ENCODE peak calls at places on chromosomes 2 and 18, in five cellular contexts. One of them, this sample, is unnamed.

GRCh38 chr2:239654266-239654665 is 253.4 kb upstream of the HDAC4 start:
- DNase-seq in heart right ventricle: no peak
- DNase-seq in A549: no peak
- DNase-seq in lower lobe of right lung: no peak
- DNase-seq in CD8-positive, alpha-beta memory T cell: no peak
- DNase-seq in this sample: no peak

GRCh38 chr2:24438106-24438505 is 52.9 kb upstream of the NCOA1 start:
- DNase-seq in heart right ventricle: no peak
- DNase-seq in A549: no peak
- DNase-seq in lower lobe of right lung: no peak
- DNase-seq in CD8-positive, alpha-beta memory T cell: no peak
- DNase-seq in this sample: no peak

GRCh38 chr2:73825408-73825807 is 3.4 kb upstream of the STAMBP start:
- DNase-seq in heart right ventricle: no peak
- DNase-seq in A549: no peak
- DNase-seq in lower lobe of right lung: no peak
- DNase-seq in CD8-positive, alpha-beta memory T cell: no peak
- DNase-seq in this sample: no peak

GRCh38 chr2:237827421-237827987 is 28.9 kb downstream of the RBM44 start:
- DNase-seq in heart right ventricle: no peak
- DNase-seq in A549: no peak
- DNase-seq in lower lobe of right lung: no peak
- DNase-seq in CD8-positive, alpha-beta memory T cell: no peak
- DNase-seq in this sample: no peak

GRCh38 chr2:172090044-172090946 is 5.0 kb downstream of the DLX1 start:
- DNase-seq in heart right ventricle: peak; percentile 8
- DNase-seq in A549: no peak
- DNase-seq in lower lobe of right lung: peak; percentile 41
- DNase-seq in CD8-positive, alpha-beta memory T cell: no peak
- DNase-seq in this sample: no peak

GRCh38 chr18:62682396-62682795 is 32.9 kb upstream of the PHLPP1 start:
- DNase-seq in heart right ventricle: no peak
- DNase-seq in A549: no peak
- DNase-seq in lower lobe of right lung: no peak
- DNase-seq in CD8-positive, alpha-beta memory T cell: no peak
- DNase-seq in this sample: no peak

GRCh38 chr2:96109931-96110511 is 6.3 kb downstream of the ADRA2B start:
- DNase-seq in heart right ventricle: no peak
- DNase-seq in A549: no peak
- DNase-seq in lower lobe of right lung: peak; percentile 22
- DNase-seq in CD8-positive, alpha-beta memory T cell: no peak
- DNase-seq in this sample: no peak

GRCh38 chr2:28747714-28748113 is 3.9 kb upstream of the PPP1CB start:
- DNase-seq in heart right ventricle: no peak
- DNase-seq in A549: no peak
- DNase-seq in lower lobe of right lung: no peak
- DNase-seq in CD8-positive, alpha-beta memory T cell: no peak
- DNase-seq in this sample: no peak

GRCh38 chr2:168114021-168114420 is 133.4 kb downstream of the STK39 start:
- DNase-seq in heart right ventricle: no peak
- DNase-seq in A549: no peak
- DNase-seq in lower lobe of right lung: no peak
- DNase-seq in CD8-positive, alpha-beta memory T cell: no peak
- DNase-seq in this sample: no peak

GRCh38 chr2:221388891-221389290 is 183.2 kb downstream of the EPHA4 start:
- DNase-seq in heart right ventricle: no peak
- DNase-seq in A549: no peak
- DNase-seq in lower lobe of right lung: no peak
- DNase-seq in CD8-positive, alpha-beta memory T cell: no peak
- DNase-seq in this sample: no peak

GRCh38 chr2:3319134-3319533 is 58.5 kb downstream of the EIPR1 start:
- DNase-seq in heart right ventricle: no peak
- DNase-seq in A549: no peak
- DNase-seq in lower lobe of right lung: peak; percentile 28
- DNase-seq in CD8-positive, alpha-beta memory T cell: no peak
- DNase-seq in this sample: no peak

GRCh38 chr2:155368934-155369333 is 670.4 kb downstream of the KCNJ3 start:
- DNase-seq in heart right ventricle: no peak
- DNase-seq in A549: peak; percentile 19
- DNase-seq in lower lobe of right lung: no peak
- DNase-seq in CD8-positive, alpha-beta memory T cell: no peak
- DNase-seq in this sample: no peak

GRCh38 chr2:213224366-213224765 is 59.9 kb upstream of the SPAG16 start:
- DNase-seq in heart right ventricle: no peak
- DNase-seq in A549: no peak
- DNase-seq in lower lobe of right lung: no peak
- DNase-seq in CD8-positive, alpha-beta memory T cell: no peak
- DNase-seq in this sample: no peak

GRCh38 chr2:178238144-178238521 is 43.8 kb downstream of the OSBPL6 start:
- DNase-seq in heart right ventricle: no peak
- DNase-seq in A549: peak; percentile 20
- DNase-seq in lower lobe of right lung: no peak
- DNase-seq in CD8-positive, alpha-beta memory T cell: no peak
- DNase-seq in this sample: no peak

GRCh38 chr18:42141439-42141838 is 186.4 kb downstream of the PIK3C3 start:
- DNase-seq in heart right ventricle: no peak
- DNase-seq in A549: peak; percentile 9
- DNase-seq in lower lobe of right lung: no peak
- DNase-seq in CD8-positive, alpha-beta memory T cell: no peak
- DNase-seq in this sample: no peak

GRCh38 chr2:238954841-238955521 is 107.1 kb downstream of the TWIST2 start:
- DNase-seq in heart right ventricle: no peak
- DNase-seq in A549: no peak
- DNase-seq in lower lobe of right lung: no peak
- DNase-seq in CD8-positive, alpha-beta memory T cell: no peak
- DNase-seq in this sample: no peak

GRCh38 chr2:25505630-25506029 is 163.9 kb upstream of the DNMT3A start:
- DNase-seq in heart right ventricle: no peak
- DNase-seq in A549: no peak
- DNase-seq in lower lobe of right lung: no peak
- DNase-seq in CD8-positive, alpha-beta memory T cell: no peak
- DNase-seq in this sample: no peak

GRCh38 chr2:6580982-6581381 is 284.7 kb downstream of the CMPK2 start:
- DNase-seq in heart right ventricle: no peak
- DNase-seq in A549: no peak
- DNase-seq in lower lobe of right lung: no peak
- DNase-seq in CD8-positive, alpha-beta memory T cell: no peak
- DNase-seq in this sample: no peak

GRCh38 chr2:233105930-233106329 is 45.8 kb downstream of the INPP5D start:
- DNase-seq in heart right ventricle: no peak
- DNase-seq in A549: no peak
- DNase-seq in lower lobe of right lung: no peak
- DNase-seq in CD8-positive, alpha-beta memory T cell: no peak
- DNase-seq in this sample: no peak
- H3K27ac ChIP-seq in heart right ventricle: no peak overlapping the region
- H3K27ac ChIP-seq in A549: no peak overlapping the region
- H3K27ac ChIP-seq in lower lobe of right lung: no peak overlapping the region
- H3K27ac ChIP-seq in CD8-positive, alpha-beta memory T cell: no peak overlapping the region
- H3K27ac ChIP-seq in this sample: no peak overlapping the region

GRCh38 chr2:53998834-53999233 is 28.0 kb upstream of the PSME4 start:
- DNase-seq in heart right ventricle: no peak
- DNase-seq in A549: no peak
- DNase-seq in lower lobe of right lung: no peak
- DNase-seq in CD8-positive, alpha-beta memory T cell: no peak
- DNase-seq in this sample: no peak

GRCh38 chr2:54000122-54000521 is 29.3 kb upstream of the PSME4 start:
- DNase-seq in heart right ventricle: no peak
- DNase-seq in A549: no peak
- DNase-seq in lower lobe of right lung: no peak
- DNase-seq in CD8-positive, alpha-beta memory T cell: no peak
- DNase-seq in this sample: no peak

GRCh38 chr2:53991948-53992347 is 21.2 kb upstream of the PSME4 start:
- DNase-seq in heart right ventricle: no peak
- DNase-seq in A549: no peak
- DNase-seq in lower lobe of right lung: no peak
- DNase-seq in CD8-positive, alpha-beta memory T cell: no peak
- DNase-seq in this sample: no peak

GRCh38 chr2:54000524-54000923 is 29.7 kb upstream of the PSME4 start:
- DNase-seq in heart right ventricle: no peak
- DNase-seq in A549: no peak
- DNase-seq in lower lobe of right lung: no peak
- DNase-seq in CD8-positive, alpha-beta memory T cell: no peak
- DNase-seq in this sample: no peak

DNA sequence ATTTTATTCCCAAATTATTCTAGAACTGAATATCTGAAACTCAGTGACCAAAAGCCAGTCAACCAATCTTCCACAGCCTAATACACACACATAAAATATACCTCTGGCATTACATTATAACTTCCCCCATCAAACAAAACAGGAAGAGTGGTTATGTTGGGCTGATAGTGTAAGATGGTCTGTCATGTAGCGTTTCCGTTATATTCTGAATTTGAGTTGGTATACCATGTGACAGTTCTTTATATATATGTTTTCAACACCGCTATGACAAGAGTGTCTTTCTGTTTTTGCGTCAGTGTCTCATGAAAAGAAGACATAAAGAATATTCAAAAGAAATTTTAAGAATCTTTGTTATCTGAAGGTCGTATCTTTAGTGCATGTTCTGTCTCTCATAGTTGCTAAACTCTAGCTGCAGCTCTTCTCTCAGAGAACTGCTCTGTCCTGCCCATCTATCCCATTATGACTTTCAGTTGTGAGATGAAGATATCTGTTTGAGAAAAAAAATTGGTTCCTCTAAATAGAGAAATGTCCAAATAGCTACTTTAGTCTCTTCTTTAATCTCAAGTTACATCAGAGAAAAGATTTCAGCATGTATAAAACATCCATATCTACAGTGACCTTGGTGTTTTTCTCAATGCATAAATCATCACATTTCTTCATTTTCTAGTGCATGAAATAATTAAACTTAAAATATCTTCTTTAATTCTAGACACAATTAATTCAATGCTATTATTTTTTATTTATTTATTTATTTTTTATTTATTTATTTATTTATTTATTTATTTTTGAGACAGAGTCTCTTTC is 24.1 kb upstream of the PSME4 start:
- DNase-seq in heart right ventricle: no peak
- DNase-seq in A549: no peak
- DNase-seq in lower lobe of right lung: no peak
- DNase-seq in CD8-positive, alpha-beta memory T cell: no peak
- DNase-seq in this sample: no peak
- H3K27ac ChIP-seq in heart right ventricle: no peak overlapping the region
- H3K27ac ChIP-seq in A549: no peak overlapping the region
- H3K27ac ChIP-seq in lower lobe of right lung: no peak overlapping the region
- H3K27ac ChIP-seq in CD8-positive, alpha-beta memory T cell: peak overlapping the region; percentile 62
- H3K27ac ChIP-seq in this sample: no peak overlapping the region

GRCh38 chr2:47014564-47015051 is 99.0 kb upstream of the MCFD2 start:
- DNase-seq in heart right ventricle: no peak
- DNase-seq in A549: no peak
- DNase-seq in lower lobe of right lung: no peak
- DNase-seq in CD8-positive, alpha-beta memory T cell: no peak
- DNase-seq in this sample: no peak
- H3K27ac ChIP-seq in heart right ventricle: no peak overlapping the region
- H3K27ac ChIP-seq in A549: peak overlapping the region; percentile 78
- H3K27ac ChIP-seq in lower lobe of right lung: no peak overlapping the region
- H3K27ac ChIP-seq in CD8-positive, alpha-beta memory T cell: no peak overlapping the region
- H3K27ac ChIP-seq in this sample: peak overlapping the region; percentile 75

GRCh38 chr2:11713815-11714214 is 32.6 kb upstream of the LPIN1 start:
- DNase-seq in heart right ventricle: no peak
- DNase-seq in A549: no peak
- DNase-seq in lower lobe of right lung: no peak
- DNase-seq in CD8-positive, alpha-beta memory T cell: no peak
- DNase-seq in this sample: no peak

GRCh38 chr2:11715987-11716652 is 30.3 kb upstream of the LPIN1 start:
- DNase-seq in heart right ventricle: no peak
- DNase-seq in A549: no peak
- DNase-seq in lower lobe of right lung: no peak
- DNase-seq in CD8-positive, alpha-beta memory T cell: no peak
- DNase-seq in this sample: no peak

GRCh38 chr2:11717623-11718022 is 28.8 kb upstream of the LPIN1 start:
- DNase-seq in heart right ventricle: no peak
- DNase-seq in A549: no peak
- DNase-seq in lower lobe of right lung: no peak
- DNase-seq in CD8-positive, alpha-beta memory T cell: no peak
- DNase-seq in this sample: no peak

GRCh38 chr2:11719230-11719977 is 27.0 kb upstream of the LPIN1 start:
- DNase-seq in heart right ventricle: no peak
- DNase-seq in A549: no peak
- DNase-seq in lower lobe of right lung: no peak
- DNase-seq in CD8-positive, alpha-beta memory T cell: no peak
- DNase-seq in this sample: no peak

GRCh38 chr2:11716689-11717321 is 29.6 kb upstream of the LPIN1 start:
- DNase-seq in heart right ventricle: no peak
- DNase-seq in A549: no peak
- DNase-seq in lower lobe of right lung: no peak
- DNase-seq in CD8-positive, alpha-beta memory T cell: no peak
- DNase-seq in this sample: no peak
- H3K27ac ChIP-seq in heart right ventricle: no peak overlapping the region
- H3K27ac ChIP-seq in A549: no peak overlapping the region
- H3K27ac ChIP-seq in lower lobe of right lung: peak overlapping the region; percentile 58
- H3K27ac ChIP-seq in CD8-positive, alpha-beta memory T cell: no peak overlapping the region
- H3K27ac ChIP-seq in this sample: no peak overlapping the region

GRCh38 chr2:197248001-197248401 is 62.6 kb downstream of the ANKRD44 start:
- DNase-seq in heart right ventricle: no peak
- DNase-seq in A549: no peak
- DNase-seq in lower lobe of right lung: no peak
- DNase-seq in CD8-positive, alpha-beta memory T cell: no peak
- DNase-seq in this sample: no peak

GRCh38 chr2:197246405-197246804 is 64.2 kb downstream of the ANKRD44 start:
- DNase-seq in heart right ventricle: no peak
- DNase-seq in A549: no peak
- DNase-seq in lower lobe of right lung: no peak
- DNase-seq in CD8-positive, alpha-beta memory T cell: no peak
- DNase-seq in this sample: no peak

GRCh38 chr2:197249771-197250397 is 60.7 kb downstream of the ANKRD44 start:
- DNase-seq in heart right ventricle: no peak
- DNase-seq in A549: no peak
- DNase-seq in lower lobe of right lung: no peak
- DNase-seq in CD8-positive, alpha-beta memory T cell: no peak
- DNase-seq in this sample: no peak

GRCh38 chr2:197247083-197247482 is 63.5 kb downstream of the ANKRD44 start:
- DNase-seq in heart right ventricle: no peak
- DNase-seq in A549: no peak
- DNase-seq in lower lobe of right lung: no peak
- DNase-seq in CD8-positive, alpha-beta memory T cell: no peak
- DNase-seq in this sample: no peak

GRCh38 chr2:197248623-197249022 is 62.0 kb downstream of the ANKRD44 start:
- DNase-seq in heart right ventricle: no peak
- DNase-seq in A549: no peak
- DNase-seq in lower lobe of right lung: no peak
- DNase-seq in CD8-positive, alpha-beta memory T cell: peak; percentile 60
- DNase-seq in this sample: no peak
- H3K27ac ChIP-seq in heart right ventricle: no peak overlapping the region
- H3K27ac ChIP-seq in A549: no peak overlapping the region
- H3K27ac ChIP-seq in lower lobe of right lung: no peak overlapping the region
- H3K27ac ChIP-seq in CD8-positive, alpha-beta memory T cell: no peak overlapping the region
- H3K27ac ChIP-seq in this sample: no peak overlapping the region